ENCODE peak calls at places on chromosome 9, in nine cellular contexts. P, Z, A, C, V, F, J, U and W are unnamed samples.
A peak's percentile ranks its signal among the peaks of the same experiment; 100 is the strongest.

GRCh38 chr9:118336167-118336951 is 632.2 kb downstream of the TLR4 start:
- DNase-seq in J (no peak), A (no peak), F (peak; percentile 86), U (no peak), Z (no peak), P (no peak), C (no peak), V (no peak), W (no peak)

GRCh38 chr9:126307306-126308061 is 19.1 kb upstream of the MVB12B start:
- DNase-seq in U (no peak), V (peak; percentile 97), F (no peak), J (no peak), Z (no peak), C (no peak), A (no peak), P (no peak), W (no peak)

GRCh38 chr9:16310288-16311145 is 560.0 kb downstream of the BNC2 start:
- DNase-seq in J (no peak), U (no peak), V (no peak), F (no peak), C (no peak), P (peak; percentile 55), A (no peak), Z (no peak), W (no peak)

GRCh38 chr9:121743441-121744001 is 92.1 kb downstream of the DAB2IP start:
- DNase-seq in V (peak; percentile 86), F (peak; percentile 90), Z (no peak), P (peak; percentile 93), U (no peak), J (peak; percentile 37), C (no peak), A (peak; percentile 78), W (peak; percentile 62)

GRCh38 chr9:127876764-127877562 is 512 bp downstream of the AK1 start:
- DNase-seq in P (peak; percentile 83), A (no peak), V (no peak), F (no peak), Z (no peak), J (no peak), C (no peak), U (no peak), W (no peak)

GRCh38 chr9:96686638-96687335 is 31.7 kb upstream of the PRXL2C start:
- DNase-seq in J (peak; percentile 76), Z (peak; percentile 86), P (peak; percentile 85), A (peak; percentile 44), U (peak; percentile 60), C (peak; percentile 82), F (peak; percentile 50), V (peak; percentile 73), W (peak; percentile 27)

GRCh38 chr9:128497824-128498610 is 6.5 kb upstream of the GLE1 start:
- DNase-seq in C (no peak), F (no peak), P (no peak), U (no peak), J (no peak), V (peak; percentile 81), A (no peak), Z (no peak), W (no peak)

GRCh38 chr9:81979196-81979595 is 9.4 kb upstream of the SPATA31D1 start:
- DNase-seq in F (no peak), P (no peak), U (no peak), V (no peak), C (no peak), J (no peak), A (no peak), Z (no peak), W (no peak)

GRCh38 chr9:132647355-132647754 is 22.4 kb downstream of the DDX31 start:
- DNase-seq in P (no peak), C (no peak), J (no peak), A (no peak), F (peak; percentile 93), V (no peak), Z (no peak), U (no peak), W (no peak)

GRCh38 chr9:112793213-112793810 is 42.8 kb downstream of the SNX30 start:
- DNase-seq in V (peak; percentile 82), U (peak; percentile 72), A (peak; percentile 44), P (peak; percentile 22), F (peak; percentile 59), J (peak; percentile 18), Z (peak; percentile 86), C (peak; percentile 74), W (no peak)

GRCh38 chr9:34985311-34985899 is 4.1 kb upstream of the DNAJB5 start:
- DNase-seq in F (peak; percentile 55), P (peak; percentile 61), Z (peak; percentile 45), U (peak; percentile 33), C (peak; percentile 34), V (no peak), J (peak; percentile 60), A (no peak), W (no peak)

GRCh38 chr9:13928988-13929387 is 385.0 kb downstream of the NFIB start:
- DNase-seq in U (no peak), C (no peak), F (no peak), V (no peak), Z (no peak), P (no peak), J (no peak), A (no peak), W (no peak)

GRCh38 chr9:20782289-20782688 is 98.2 kb downstream of the FOCAD start:
- DNase-seq in Z (no peak), A (no peak), F (no peak), C (no peak), U (no peak), J (no peak), V (no peak), P (no peak), W (no peak)

GRCh38 chr9:128324401-128324800 is 1.8 kb downstream of the COQ4 start:
- DNase-seq in J (no peak), C (no peak), Z (no peak), U (no peak), A (no peak), V (no peak), F (no peak), P (no peak), W (no peak)

GRCh38 chr9:81588148-81588874 is 101.0 kb downstream of the TLE1 start:
- DNase-seq in U (no peak), F (peak; percentile 99), J (no peak), A (no peak), Z (no peak), V (no peak), P (peak; percentile 96), C (no peak), W (peak; percentile 46)

GRCh38 chr9:15738011-15738410 is 185.2 kb downstream of the CCDC171 start:
- DNase-seq in F (no peak), P (no peak), Z (no peak), V (no peak), A (no peak), U (no peak), C (no peak), J (peak; percentile 70), W (no peak)

GRCh38 chr9:115099891-115100290 is 18.1 kb downstream of the TNC start:
- DNase-seq in V (peak; percentile 46), U (no peak), F (no peak), J (no peak), C (no peak), A (no peak), Z (no peak), P (no peak), W (no peak)

GRCh38 chr9:105554042-105554441 is 3.9 kb upstream of the FKTN start:
- DNase-seq in V (no peak), C (no peak), Z (no peak), F (no peak), U (no peak), A (no peak), J (no peak), P (no peak), W (no peak)

GRCh38 chr9:130183133-130183762 is 11.0 kb downstream of the NCS1 start:
- DNase-seq in C (no peak), U (no peak), F (peak; percentile 85), V (no peak), J (no peak), P (peak; percentile 93), A (no peak), Z (no peak), W (peak; percentile 43)

GRCh38 chr9:134781895-134782294 is 98.7 kb upstream of the FCN2 start:
- DNase-seq in J (no peak), F (no peak), P (no peak), V (no peak), Z (no peak), A (no peak), C (peak; percentile 20), U (no peak), W (no peak)

GRCh38 chr9:82938426-82938825 is 124.5 kb downstream of the RASEF start:
- DNase-seq in P (no peak), U (no peak), C (no peak), Z (no peak), F (no peak), A (no peak), V (no peak), J (peak; percentile 15), W (no peak)

GRCh38 chr9:113373255-113373654 is 3.5 kb downstream of the HDHD3 start:
- DNase-seq in U (no peak), A (no peak), V (no peak), P (no peak), F (no peak), J (no peak), Z (no peak), C (no peak), W (no peak)

GRCh38 chr9:5596173-5596572 is 32.7 kb upstream of the RIC1 start:
- DNase-seq in A (no peak), J (peak; percentile 46), V (no peak), Z (no peak), F (no peak), U (no peak), C (no peak), P (no peak), W (no peak)

GRCh38 chr9:133560944-133561343 is 26.4 kb downstream of the ADAMTSL2 start:
- DNase-seq in J (no peak), Z (no peak), A (no peak), C (no peak), V (no peak), P (no peak), F (no peak), U (no peak), W (no peak)

GRCh38 chr9:126033318-126033717 is 286.1 kb downstream of the PBX3 start:
- DNase-seq in V (no peak), P (no peak), U (no peak), F (no peak), A (no peak), J (no peak), C (no peak), Z (no peak), W (no peak)

GRCh38 chr9:135702002-135702721 is at the start of gene KCNT1:
- DNase-seq in Z (peak; percentile 65), P (peak; percentile 38), J (peak; percentile 20), U (peak; percentile 23), C (peak; percentile 85), A (no peak), V (peak; percentile 5), F (peak; percentile 2), W (no peak)

GRCh38 chr9:134491856-134492255 is 149.7 kb upstream of the COL5A1 start:
- DNase-seq in V (no peak), P (no peak), U (no peak), J (no peak), C (no peak), A (no peak), Z (peak; percentile 8), F (no peak), W (no peak)

GRCh38 chr9:138050472-138051330 is 173.1 kb downstream of the CACNA1B start:
- DNase-seq in P (no peak), Z (no peak), C (no peak), J (no peak), V (no peak), U (no peak), A (no peak), F (no peak), W (no peak)

GRCh38 chr9:125990186-125990792 is 243.1 kb downstream of the PBX3 start:
- DNase-seq in V (no peak), U (no peak), J (no peak), A (no peak), P (no peak), F (no peak), Z (peak; percentile 10), C (no peak), W (no peak)

GRCh38 chr9:15834541-15834940 is 281.7 kb downstream of the CCDC171 start:
- DNase-seq in Z (no peak), C (no peak), J (peak; percentile 11), F (no peak), V (no peak), P (peak; percentile 8), A (no peak), U (no peak), W (no peak)

GRCh38 chr9:23686896-23687295 is 139.1 kb downstream of the ELAVL2 start:
- DNase-seq in U (no peak), A (no peak), F (no peak), Z (no peak), V (no peak), J (no peak), C (no peak), P (no peak), W (no peak)